ENCODE peak calls at places on chromosomes 12 and 14, in seven cellular contexts. G is NCI-H446; H is NCI-H524; J is T-helper 9 cell; P is T-helper 17 cell; D is C1 segment of cervical spinal cord; N is activated gamma-delta T cell treated with anti-CD3 and anti-CD28 coated beads, Interleukin-2, amount 50 U/mL, for 16 hours. R is an unnamed sample.

GRCh38 chr12:109089683-109090082 is 3.6 kb downstream of the ALKBH2 start:
- DNase-seq in G (no peak), H (no peak), J (no peak), P (no peak), D (no peak), N (no peak), R (no peak)

GRCh38 chr12:123253606-123254459 is 17.8 kb downstream of the CDK2AP1 start:
- DNase-seq in G (peak; percentile 93), H (peak; percentile 91), J (no peak), P (no peak), D (peak; percentile 74), N (no peak), R (no peak)

GRCh38 chr14:102928412-102929348 is 6.2 kb downstream of the AMN start:
- DNase-seq in G (peak; percentile 30), H (peak; percentile 85), J (peak; percentile 73), P (peak; percentile 67), D (no peak), N (peak; percentile 64), R (peak; percentile 68)

GRCh38 chr14:74853581-74853980 is 22.4 kb downstream of the PROX2 start:
- DNase-seq in G (no peak), H (no peak), J (no peak), P (no peak), D (no peak), N (no peak), R (no peak)

GRCh38 chr12:4214912-4215861 is 58.4 kb upstream of the CCND2 start:
- DNase-seq in G (no peak), H (no peak), J (no peak), P (no peak), D (peak; percentile 51), N (no peak), R (peak; percentile 13)

GRCh38 chr14:105844810-105845724 is 318.7 kb downstream of the TMEM121 start:
- DNase-seq in G (no peak), H (no peak), J (no peak), P (peak; percentile 4), D (no peak), N (no peak), R (no peak)

GRCh38 chr12:57886590-57887363 is 40.2 kb upstream of the CTDSP2 start:
- DNase-seq in G (no peak), H (no peak), J (no peak), P (no peak), D (no peak), N (no peak), R (no peak)

GRCh38 chr12:4265280-4265679 is 8.3 kb upstream of the CCND2 start:
- DNase-seq in G (no peak), H (no peak), J (no peak), P (no peak), D (no peak), N (no peak), R (no peak)